ENCODE peak calls at places on chromosomes 16 and 17, in four cellular contexts. Z, B, V and A are unnamed samples.

GRCh38 chr17:79691931-79692330 is 38.8 kb upstream of the ENPP7 start:
- DNase-seq in Z (no peak), V (no peak), B (no peak), A (no peak)

GRCh38 chr16:86578499-86579267 is at the start of gene FOXL1:
- DNase-seq in B (peak; percentile 36), Z (no peak), V (no peak), A (no peak)

GRCh38 chr16:17404903-17405691 is 65.7 kb downstream of the XYLT1 start:
- DNase-seq in Z (no peak), B (no peak), V (peak; percentile 21), A (no peak)

GRCh38 chr16:49529646-49530045 is 156.0 kb downstream of the C16orf78 start:
- DNase-seq in Z (no peak), B (no peak), V (no peak), A (no peak)

GRCh38 chr17:31195305-31195704 is 100.5 kb downstream of the NF1 start:
- DNase-seq in Z (no peak), B (no peak), V (no peak), A (no peak)

GRCh38 chr16:70416748-70417616 is 21.9 kb downstream of the ST3GAL2 start:
- DNase-seq in Z (no peak), V (no peak), B (no peak), A (no peak)

GRCh38 chr17:60941028-60941427 is 263.4 kb downstream of the BCAS3 start:
- DNase-seq in V (no peak), Z (no peak), B (no peak), A (no peak)

GRCh38 chr16:25841776-25842175 is 150.0 kb downstream of the HS3ST4 start:
- DNase-seq in Z (no peak), B (no peak), V (no peak), A (no peak)

GRCh38 chr16:12239953-12240485 is 263.5 kb downstream of the SNX29 start:
- DNase-seq in V (no peak), B (no peak), Z (no peak), A (no peak)

GRCh38 chr16:82010649-82011048 is 621 bp downstream of the SDR42E1 start:
- DNase-seq in B (no peak), Z (no peak), V (no peak), A (no peak)
- TF ChIP-seq TEAD4 in B (no peak), Z (no peak), V (no peak), A (no peak)

GRCh38 chr16:23679274-23679985 is 741 bp downstream of the PLK1 start:
- DNase-seq in Z (no peak), V (peak; percentile 71), B (peak; percentile 60), A (peak; percentile 91)
- TF ChIP-seq TEAD4 in Z (no peak), V (no peak), B (no peak), A (no peak)

DNA sequence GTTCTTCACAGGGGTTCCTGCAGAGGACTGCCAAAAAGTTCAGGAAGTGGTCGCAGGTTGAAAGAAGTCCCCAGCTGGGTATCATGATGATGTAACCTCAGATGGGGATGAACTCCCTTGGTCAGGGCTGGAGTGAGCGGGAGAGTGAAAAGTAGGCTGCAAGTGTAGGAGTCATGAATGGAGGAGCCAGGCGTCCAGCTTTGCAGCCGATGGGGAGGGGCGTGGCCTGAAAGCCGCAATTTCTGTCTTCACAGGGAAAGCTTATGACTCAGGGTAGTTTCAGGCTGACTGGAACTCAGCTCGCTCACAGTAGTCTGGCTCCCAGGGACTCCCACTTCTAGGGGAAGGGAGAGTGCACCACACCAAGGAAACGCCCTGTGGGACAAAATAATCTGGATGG is 70.0 kb upstream of the HS3ST3A1 start:
- DNase-seq in Z (no peak), B (peak; percentile 20), V (no peak), A (no peak)
- TF ChIP-seq TEAD4 in Z (no peak), B (no peak), V (no peak), A (no peak)

GRCh38 chr17:21166599-21167265 is 40.0 kb downstream of the DHRS7B start:
- DNase-seq in V (no peak), B (no peak), Z (no peak), A (no peak)
- TF ChIP-seq TEAD4 in V (no peak), B (no peak), Z (no peak), A (no peak)

DNA sequence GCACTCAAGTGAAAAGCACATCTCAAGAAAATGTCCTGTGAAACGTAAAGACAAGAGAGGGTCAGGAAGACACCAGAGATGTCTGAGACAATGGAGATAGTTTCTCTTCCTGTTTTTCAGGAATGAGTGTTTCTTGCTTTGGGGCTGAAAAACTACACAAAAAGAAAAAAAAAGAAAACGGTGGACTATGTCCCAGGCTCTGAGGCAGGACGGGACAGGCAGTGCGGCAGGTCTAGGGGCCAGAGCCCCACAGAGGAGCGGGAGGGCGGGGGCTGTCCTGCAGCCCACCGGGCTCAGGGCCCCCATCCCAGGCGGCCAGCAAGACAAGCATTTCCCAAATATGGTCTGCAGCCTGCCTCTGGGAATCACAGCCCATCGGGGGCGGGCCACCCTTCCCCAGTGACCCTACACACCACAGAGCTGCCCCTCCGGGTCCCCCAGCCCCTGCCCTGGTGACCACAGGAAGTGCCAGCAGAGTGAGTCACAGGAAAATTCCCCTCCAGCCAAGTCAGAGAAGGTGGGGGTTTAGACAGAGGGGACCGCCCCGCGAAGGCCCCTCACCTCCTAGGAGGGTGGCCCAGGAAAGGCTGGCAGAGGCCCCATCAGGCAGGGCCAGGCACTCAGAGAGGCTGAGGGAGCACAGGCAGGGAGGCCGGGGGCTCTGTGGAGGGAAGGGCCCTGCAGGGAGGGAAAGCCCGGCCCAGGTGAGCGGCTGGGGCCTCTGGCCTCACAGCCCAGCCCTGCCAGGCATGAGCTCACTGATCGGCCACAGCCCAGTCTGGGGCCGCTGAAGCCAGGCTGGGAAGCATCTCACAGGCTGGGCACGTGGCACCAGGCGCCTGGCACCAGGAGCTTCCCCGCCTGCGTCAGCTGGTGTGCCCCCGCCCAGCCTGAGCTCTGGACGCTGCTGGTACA is 6.3 kb downstream of the BCAR1 start:
- DNase-seq in B (peak; percentile 68), Z (peak; percentile 70), V (peak; percentile 82), A (no peak)
- TF ChIP-seq TEAD4 in B (no peak), Z (peak; percentile 61), V (peak; percentile 98), A (no peak)

DNA sequence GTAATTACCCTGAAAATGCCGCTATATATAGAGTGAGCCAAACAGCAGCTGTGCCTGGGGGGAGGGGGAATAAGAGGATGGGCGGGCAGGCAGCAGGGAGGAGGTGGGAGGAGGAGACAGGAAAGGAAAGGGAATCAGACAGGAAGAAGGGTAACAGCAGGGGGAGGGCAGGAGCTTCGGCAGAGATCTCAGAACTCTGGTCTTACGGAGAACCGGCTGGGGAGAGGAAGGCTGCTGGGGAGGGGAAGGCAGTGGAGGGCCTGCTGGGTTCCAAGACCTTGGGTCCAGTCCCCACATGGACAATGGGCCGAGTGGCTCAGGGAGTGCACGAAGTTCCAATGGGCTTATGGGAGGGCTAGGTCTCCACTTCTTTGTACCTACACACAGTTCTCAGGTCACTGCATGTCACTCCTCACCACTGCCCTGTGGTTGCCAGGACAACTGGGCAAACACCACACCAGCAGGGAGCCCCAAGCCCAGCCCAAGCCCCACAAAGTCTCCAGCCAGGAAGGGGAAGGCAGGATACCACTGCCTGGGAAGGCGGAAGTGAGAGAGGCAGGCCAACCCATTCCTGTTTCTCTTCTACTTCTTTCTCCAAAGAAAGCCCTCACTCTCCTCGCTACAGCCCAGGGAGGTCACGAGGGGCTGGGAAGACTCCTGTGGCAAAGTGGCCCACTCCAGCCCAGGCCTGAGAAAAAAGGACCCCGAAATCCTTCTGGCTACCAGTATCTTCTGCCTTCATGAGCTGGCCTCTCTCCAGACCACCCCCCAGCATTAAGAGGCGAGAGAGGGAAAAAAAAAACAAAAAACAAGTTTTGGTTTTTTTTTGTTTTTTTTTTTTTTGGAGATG is 25.3 kb downstream of the G6PC3 start:
- DNase-seq in Z (peak; percentile 78), B (peak; percentile 85), V (peak; percentile 85), A (peak; percentile 82)
- TF ChIP-seq TEAD4 in Z (no peak), B (no peak), V (no peak), A (no peak)

GRCh38 chr17:38747385-38748328 is 479 bp downstream of the PCGF2 start:
- DNase-seq in B (peak; percentile 64), V (peak; percentile 80), Z (no peak), A (peak; percentile 61)
- TF ChIP-seq TEAD4 in B (no peak), V (no peak), Z (no peak), A (no peak)

DNA sequence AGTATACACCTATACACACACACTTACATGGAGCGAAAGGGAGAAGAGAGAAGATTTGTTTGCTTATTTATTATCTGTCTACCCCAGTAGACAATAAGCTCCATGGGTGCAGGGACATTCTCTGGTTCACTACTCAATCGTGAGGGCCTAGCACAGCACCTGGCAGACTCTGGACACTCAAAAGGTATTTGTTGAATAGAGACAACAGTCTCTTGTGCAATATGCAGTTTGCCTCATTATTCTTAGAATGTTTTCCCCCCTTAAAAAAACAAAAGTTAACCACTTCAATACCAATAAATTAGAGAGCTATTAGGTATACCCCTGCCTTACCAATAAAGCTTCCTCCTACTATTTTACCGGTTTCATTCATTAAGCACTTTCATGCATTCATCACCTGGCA is 2.0 kb downstream of the AKAP10 start:
- DNase-seq in Z (no peak), B (no peak), V (no peak), A (no peak)
- TF ChIP-seq TEAD4 in Z (no peak), B (no peak), V (no peak), A (no peak)

DNA sequence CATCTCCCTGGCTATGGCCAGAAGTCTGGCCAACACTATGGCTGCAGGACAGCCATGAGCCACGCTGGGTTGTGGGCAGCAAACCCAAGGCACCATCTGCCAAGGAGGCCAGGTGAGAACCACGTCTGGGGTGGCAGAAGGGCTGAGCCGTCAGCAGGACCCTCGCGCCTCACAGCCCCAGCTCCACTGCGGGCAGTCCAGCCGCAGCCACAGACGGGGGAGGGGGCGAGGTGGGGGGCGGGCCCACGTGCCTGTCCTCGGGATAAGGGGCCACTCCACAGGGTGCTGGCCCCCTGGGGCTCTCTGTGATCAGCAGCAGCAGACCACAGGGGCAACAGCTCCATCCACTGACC is 6.5 kb upstream of the BAIAP2 start:
- DNase-seq in Z (no peak), B (no peak), V (peak; percentile 43), A (no peak)
- TF ChIP-seq TEAD4 in Z (no peak), B (no peak), V (no peak), A (no peak)

GRCh38 chr17:3511841-3512511 is 36.2 kb downstream of the ASPA start:
- DNase-seq in V (no peak), B (no peak), Z (no peak), A (no peak)

GRCh38 chr17:3513305-3514035 is 37.7 kb downstream of the ASPA start:
- DNase-seq in B (no peak), Z (no peak), V (no peak), A (peak; percentile 64)

GRCh38 chr17:3510090-3510489 is 34.3 kb downstream of the ASPA start:
- DNase-seq in V (no peak), B (no peak), Z (no peak), A (no peak)

GRCh38 chr17:3514873-3515272 is 39.1 kb downstream of the ASPA start:
- DNase-seq in B (no peak), Z (no peak), V (no peak), A (no peak)

DNA sequence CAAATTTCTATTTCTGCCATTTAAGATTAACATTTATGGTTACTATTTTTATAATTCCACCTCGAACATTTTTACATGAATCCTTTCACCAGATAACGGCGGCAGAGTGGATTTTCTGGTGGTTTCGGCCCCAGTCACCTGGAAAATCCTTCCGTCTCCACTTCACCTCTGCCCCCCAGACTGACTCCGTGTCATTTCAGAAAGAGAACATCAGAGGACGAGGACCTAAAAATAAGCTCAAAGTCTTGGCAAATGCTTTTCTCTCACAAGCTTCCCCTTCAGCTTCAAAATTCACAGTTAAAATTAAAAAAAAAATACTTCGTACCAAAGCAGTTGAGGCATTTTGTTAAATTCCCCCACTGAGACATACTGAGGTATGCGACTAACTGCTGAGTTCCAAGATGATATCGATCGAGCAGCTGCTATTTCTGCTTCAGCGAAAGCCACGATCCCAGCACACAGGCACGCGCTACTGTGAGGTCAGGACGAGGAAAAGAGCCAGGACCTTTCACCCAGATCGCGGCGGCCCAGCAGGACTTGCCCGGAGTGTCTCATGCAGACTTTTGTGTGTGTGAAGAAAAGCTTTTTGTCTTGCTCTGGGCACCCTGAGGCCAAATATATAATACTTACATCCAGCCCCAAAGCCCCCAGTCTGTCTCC is 36.8 kb downstream of the ASPA start:
- DNase-seq in B (peak; percentile 37), V (no peak), Z (no peak), A (no peak)
- TF ChIP-seq TEAD4 in B (no peak), V (no peak), Z (no peak), A (no peak)